ENCODE peak calls at places on chromosomes 1 and 21, in four cellular contexts. U is stomach, W is uterus, I is body of pancreas. P is an unnamed sample.
A peak's percentile ranks its signal among the peaks of the same experiment; 100 is the strongest.

GRCh38 chr1:36285450-36286101 is 20.6 kb upstream of the SH3D21 start:
- DNase-seq in I (peak; percentile 90), W (peak; percentile 49), U (peak; percentile 69), P (peak; percentile 55)

GRCh38 chr1:243748706-243749283 is 101.2 kb downstream of the AKT3 start:
- DNase-seq in I (peak; percentile 62), W (no peak), U (no peak), P (peak; percentile 12)

GRCh38 chr1:55005351-55006140 is 6.8 kb downstream of the BSND start:
- DNase-seq in W (no peak), U (no peak), I (no peak), P (no peak)

GRCh38 chr1:188937965-188938551 is 1539.6 kb downstream of the BRINP3 start:
- DNase-seq in I (no peak), U (no peak), W (no peak), P (no peak)

GRCh38 chr1:212814548-212814947 is 22.9 kb downstream of the TATDN3 start:
- DNase-seq in I (peak; percentile 25), W (no peak), U (no peak), P (no peak)

GRCh38 chr1:96683931-96684330 is 37.7 kb upstream of the PTBP2 start:
- DNase-seq in U (no peak), I (no peak), W (no peak), P (no peak)

GRCh38 chr1:109876617-109877319 is 33.9 kb upstream of the CSF1 start:
- DNase-seq in U (no peak), W (no peak), I (peak; percentile 30), P (no peak)

GRCh38 chr21:28342229-28342810 is 650.4 kb downstream of the LTN1 start:
- DNase-seq in I (no peak), W (no peak), U (no peak), P (no peak)

GRCh38 chr1:228081578-228082259 is 789 bp upstream of the ARF1 start:
- DNase-seq in U (no peak), I (no peak), W (no peak), P (no peak)

GRCh38 chr1:149942207-149942606 is 5.5 kb upstream of the MTMR11 start:
- DNase-seq in I (no peak), W (no peak), U (no peak), P (no peak)

GRCh38 chr1:50893466-50893865 is 66.6 kb downstream of the FAF1 start:
- DNase-seq in U (no peak), I (no peak), W (no peak), P (no peak)

GRCh38 chr21:44697811-44698734 is 1.1 kb downstream of the KRTAP10-12 start:
- DNase-seq in U (no peak), W (no peak), I (no peak), P (no peak)

GRCh38 chr21:35696644-35697043 is 363.7 kb downstream of the SETD4 start:
- DNase-seq in I (no peak), W (no peak), U (no peak), P (no peak)

GRCh38 chr1:160032165-160032827 is 506 bp upstream of the PIGM start:
- DNase-seq in W (no peak), U (no peak), I (no peak), P (no peak)

GRCh38 chr1:229271448-229272120 is 673 bp downstream of the RAB4A start:
- DNase-seq in W (no peak), U (peak; percentile 37), I (peak; percentile 27), P (no peak)

GRCh38 chr21:31213787-31214186 is 130.3 kb downstream of the TIAM1 start:
- DNase-seq in U (no peak), W (no peak), I (no peak), P (no peak)

GRCh38 chr1:148264374-148265276 is 112.5 kb upstream of the NBPF11 start:
- DNase-seq in W (peak; percentile 23), I (no peak), U (no peak), P (no peak)

GRCh38 chr1:206703647-206704046 is 18.9 kb downstream of the MAPKAPK2 start:
- DNase-seq in W (no peak), I (no peak), U (no peak), P (no peak)

GRCh38 chr1:58964428-58964827 is 180.6 kb upstream of the JUN start:
- DNase-seq in U (peak; percentile 95), W (no peak), I (peak; percentile 97), P (no peak)

GRCh38 chr1:2215909-2216766 is 12.0 kb upstream of the SKI start:
- DNase-seq in U (no peak), W (peak; percentile 26), I (no peak), P (no peak)

GRCh38 chr1:93905051-93905450 is 4.2 kb downstream of the GCLM start:
- DNase-seq in I (no peak), W (no peak), U (no peak), P (no peak)

GRCh38 chr1:66519988-66520387 is 14.0 kb upstream of the SGIP1 start:
- DNase-seq in U (no peak), W (no peak), I (no peak), P (no peak)

GRCh38 chr1:66517959-66518358 is 16.0 kb upstream of the SGIP1 start:
- DNase-seq in I (no peak), U (no peak), W (no peak), P (no peak)

GRCh38 chr1:66521736-66522365 is 12.1 kb upstream of the SGIP1 start:
- DNase-seq in U (no peak), I (no peak), W (no peak), P (peak; percentile 24)

GRCh38 chr1:66520655-66521054 is 13.3 kb upstream of the SGIP1 start:
- DNase-seq in U (no peak), I (no peak), W (no peak), P (no peak)

GRCh38 chr1:66518654-66519053 is 15.3 kb upstream of the SGIP1 start:
- DNase-seq in W (no peak), U (no peak), I (no peak), P (no peak)
- TF ChIP-seq POLR2A in W (no peak), U (no peak), I (no peak), P (no peak)

DNA sequence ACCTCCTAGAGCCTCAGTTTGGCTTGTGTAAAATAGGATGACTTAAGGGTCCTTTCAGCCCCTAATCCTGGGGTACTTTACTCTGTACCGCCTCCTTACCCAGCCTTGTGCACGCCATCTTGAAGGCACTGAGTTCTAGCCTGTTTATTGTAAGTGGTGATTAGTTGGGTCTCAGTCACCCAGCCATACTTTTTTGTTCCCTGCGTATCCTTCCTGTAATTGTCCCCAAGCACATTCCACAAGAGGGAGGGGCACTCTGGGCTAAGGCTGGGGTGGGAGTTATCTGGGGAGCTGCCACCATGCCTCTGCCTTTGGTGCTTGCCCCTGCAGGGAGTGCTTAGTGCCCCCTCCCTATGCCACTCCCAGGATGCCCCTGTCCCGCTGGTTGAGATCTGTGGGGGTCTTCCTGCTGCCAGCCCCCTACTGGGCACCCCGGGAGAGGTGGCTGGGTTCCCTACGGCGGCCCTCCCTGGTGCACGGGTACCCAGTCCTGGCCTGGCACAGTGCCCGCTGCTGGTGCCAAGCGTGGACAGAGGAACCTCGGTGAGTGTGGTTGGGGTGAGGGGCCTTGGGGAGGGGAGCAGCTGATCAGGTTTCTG is 856 bp downstream of the FDPS start:
- DNase-seq in I (peak; percentile 32), W (peak; percentile 30), U (peak; percentile 65), P (no peak)
- TF ChIP-seq POLR2A in I (no peak), W (no peak), U (no peak), P (no peak)

DNA sequence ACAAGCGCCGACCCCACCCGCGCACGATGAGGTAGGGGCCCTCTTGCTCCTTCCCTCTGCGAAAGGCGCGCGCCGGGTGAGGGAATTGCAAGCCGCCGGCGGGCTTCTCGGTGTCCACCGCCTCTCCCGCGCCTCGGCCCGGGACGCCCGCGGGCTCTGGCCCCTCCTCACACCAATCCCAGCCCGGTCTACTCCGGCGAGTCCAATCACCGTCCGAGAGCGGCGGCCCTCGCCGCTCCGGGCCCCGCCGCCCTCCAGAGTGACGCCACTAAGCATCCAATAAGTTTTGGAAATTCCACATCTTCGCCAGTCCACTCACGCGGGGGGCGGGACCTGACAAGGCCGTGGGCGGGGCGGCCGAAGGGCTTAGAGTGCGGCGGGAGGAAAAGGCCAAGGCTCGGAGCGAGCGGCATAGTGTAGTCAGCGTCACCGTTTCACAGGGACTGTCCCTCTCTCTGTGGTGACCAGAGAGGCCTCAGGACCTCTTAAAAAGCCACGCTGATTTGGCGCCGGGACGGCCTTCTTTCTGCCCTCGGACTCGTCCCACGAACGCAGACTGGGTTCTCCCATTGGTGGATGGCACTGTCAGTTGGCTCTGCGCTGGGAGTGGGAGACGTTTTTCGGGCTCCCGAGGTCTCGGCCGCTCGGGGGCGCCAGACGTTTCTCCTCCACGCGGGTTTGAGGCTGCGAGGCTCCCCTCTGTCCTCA is at the start of gene TRIM45:
- DNase-seq in U (peak; percentile 97), W (peak; percentile 96), I (peak; percentile 97), P (peak; percentile 90)
- TF ChIP-seq POLR2A in U (no peak), W (no peak), I (peak; percentile 68), P (peak; percentile 73)

GRCh38 chr1:32780628-32781267 is 36.4 kb downstream of the YARS1 start:
- DNase-seq in W (no peak), U (no peak), I (no peak), P (no peak)
- TF ChIP-seq POLR2A in W (no peak), U (no peak), I (no peak), P (no peak)

GRCh38 chr1:39539252-39539790 is 37.3 kb downstream of the PABPC4 start:
- DNase-seq in I (peak; percentile 79), U (peak; percentile 70), W (peak; percentile 71), P (peak; percentile 91)

GRCh38 chr1:39542924-39543323 is 33.7 kb downstream of the PABPC4 start:
- DNase-seq in W (no peak), I (no peak), U (no peak), P (no peak)

GRCh38 chr1:39540504-39541031 is 36.0 kb downstream of the PABPC4 start:
- DNase-seq in W (peak; percentile 79), U (peak; percentile 33), I (peak; percentile 83), P (no peak)

GRCh38 chr1:39545531-39545930 is 31.1 kb downstream of the PABPC4 start:
- DNase-seq in W (no peak), I (no peak), U (no peak), P (no peak)

DNA sequence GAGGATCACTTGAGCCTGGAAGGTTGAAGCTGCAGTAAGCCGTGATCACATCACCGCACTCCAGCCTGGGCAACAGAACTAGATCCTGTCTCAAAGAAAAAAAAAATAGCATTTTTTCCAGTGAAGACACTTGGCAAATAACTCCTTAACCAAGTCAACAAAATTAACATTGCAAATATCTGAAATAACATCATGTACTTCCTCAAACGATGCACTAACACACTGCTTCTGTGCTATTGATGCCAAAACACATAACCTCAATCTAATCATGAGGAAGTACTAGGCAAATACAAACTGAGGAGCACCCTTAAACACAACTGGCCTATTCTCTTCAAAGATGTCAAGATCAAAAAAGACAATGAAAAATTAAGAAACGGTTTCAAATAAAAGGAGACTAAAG is 32.3 kb downstream of the PABPC4 start:
- DNase-seq in W (no peak), U (no peak), I (peak; percentile 24), P (no peak)
- TF ChIP-seq POLR2A in W (no peak), U (no peak), I (no peak), P (no peak)

GRCh38 chr1:209827384-209828261 is at the start of gene UTP25:
- DNase-seq in U (peak; percentile 95), I (peak; percentile 97), W (peak; percentile 95), P (peak; percentile 46)
- TF ChIP-seq POLR2A in U (no peak), I (peak; percentile 74), W (no peak), P (peak; percentile 36)

P was measured in H54.